ENCODE peak calls at places on chromosomes 12 and 14, in six cellular contexts. W, J, T, K, V and Q are unnamed samples.
A peak's percentile ranks its signal among the peaks of the same experiment; 100 is the strongest.

GRCh38 chr12:102394200-102394599 is 86.2 kb downstream of the IGF1 start:
- DNase-seq in W (no peak), K (no peak), T (no peak), J (no peak), V (no peak), Q (no peak)

GRCh38 chr14:80213602-80214001 is 2.3 kb upstream of the DIO2 start:
- DNase-seq in J (no peak), T (peak; percentile 47), W (no peak), V (no peak), K (peak; percentile 44), Q (no peak)

GRCh38 chr12:2284857-2285256 is 232.1 kb downstream of the CACNA1C start:
- DNase-seq in J (no peak), V (peak; percentile 71), K (peak; percentile 49), T (peak; percentile 87), W (peak; percentile 93), Q (peak; percentile 68)

GRCh38 chr12:88417531-88417930 is 162.7 kb downstream of the KITLG start:
- DNase-seq in V (no peak), J (no peak), K (no peak), W (no peak), T (no peak), Q (no peak)

GRCh38 chr14:97379091-97379531 is 581.9 kb downstream of the VRK1 start:
- DNase-seq in K (no peak), T (peak; percentile 60), J (no peak), W (no peak), V (no peak), Q (no peak)

GRCh38 chr12:78792052-78792698 is 72.4 kb upstream of the SYT1 start:
- DNase-seq in W (no peak), T (no peak), K (no peak), J (no peak), V (no peak), Q (no peak)

GRCh38 chr12:51208016-51208660 is 9.7 kb downstream of the POU6F1 start:
- DNase-seq in T (no peak), K (no peak), W (no peak), V (no peak), J (no peak), Q (no peak)

GRCh38 chr12:2800046-2800570 is 5.3 kb downstream of the FKBP4 start:
- DNase-seq in V (no peak), J (no peak), K (no peak), T (no peak), W (no peak), Q (no peak)

GRCh38 chr12:118136559-118137003 is 657 bp downstream of the PEBP1 start:
- DNase-seq in V (peak; percentile 43), T (peak; percentile 75), J (peak; percentile 11), W (peak; percentile 49), K (peak; percentile 44), Q (peak; percentile 91)

GRCh38 chr12:68481181-68481941 is 129.3 kb upstream of the RAP1B start:
- DNase-seq in V (no peak), W (no peak), K (no peak), T (no peak), J (no peak), Q (no peak)
- H3K27ac ChIP-seq in V (no peak overlapping the region), W (no peak overlapping the region), K (no peak overlapping the region), T (peak overlapping the region; percentile 1), J (no peak overlapping the region), Q (no peak overlapping the region)

GRCh38 chr14:56789955-56790354 is 20.3 kb downstream of the OTX2 start:
- DNase-seq in K (no peak), J (no peak), T (no peak), V (no peak), W (no peak), Q (no peak)
- H3K27ac ChIP-seq in K (no peak overlapping the region), J (no peak overlapping the region), T (no peak overlapping the region), V (no peak overlapping the region), W (no peak overlapping the region), Q (no peak overlapping the region)

GRCh38 chr14:52951730-52952481 is 1.1 kb upstream of the FERMT2 start:
- DNase-seq in W (peak; percentile 70), V (no peak), T (no peak), J (no peak), K (peak; percentile 66), Q (no peak)

GRCh38 chr14:52950898-52951729 is at the start of gene FERMT2:
- DNase-seq in T (peak; percentile 72), V (peak; percentile 93), K (peak; percentile 71), W (peak; percentile 89), J (peak; percentile 47), Q (peak; percentile 93)

GRCh38 chr14:52950410-52950897 is 396 bp downstream of the FERMT2 start:
- DNase-seq in J (peak; percentile 26), W (peak; percentile 48), K (peak; percentile 30), V (peak; percentile 65), T (peak; percentile 58), Q (peak; percentile 62)

GRCh38 chr14:52949711-52950409 is 990 bp downstream of the FERMT2 start:
- DNase-seq in J (no peak), T (no peak), W (no peak), V (no peak), K (peak; percentile 51), Q (no peak)

DNA sequence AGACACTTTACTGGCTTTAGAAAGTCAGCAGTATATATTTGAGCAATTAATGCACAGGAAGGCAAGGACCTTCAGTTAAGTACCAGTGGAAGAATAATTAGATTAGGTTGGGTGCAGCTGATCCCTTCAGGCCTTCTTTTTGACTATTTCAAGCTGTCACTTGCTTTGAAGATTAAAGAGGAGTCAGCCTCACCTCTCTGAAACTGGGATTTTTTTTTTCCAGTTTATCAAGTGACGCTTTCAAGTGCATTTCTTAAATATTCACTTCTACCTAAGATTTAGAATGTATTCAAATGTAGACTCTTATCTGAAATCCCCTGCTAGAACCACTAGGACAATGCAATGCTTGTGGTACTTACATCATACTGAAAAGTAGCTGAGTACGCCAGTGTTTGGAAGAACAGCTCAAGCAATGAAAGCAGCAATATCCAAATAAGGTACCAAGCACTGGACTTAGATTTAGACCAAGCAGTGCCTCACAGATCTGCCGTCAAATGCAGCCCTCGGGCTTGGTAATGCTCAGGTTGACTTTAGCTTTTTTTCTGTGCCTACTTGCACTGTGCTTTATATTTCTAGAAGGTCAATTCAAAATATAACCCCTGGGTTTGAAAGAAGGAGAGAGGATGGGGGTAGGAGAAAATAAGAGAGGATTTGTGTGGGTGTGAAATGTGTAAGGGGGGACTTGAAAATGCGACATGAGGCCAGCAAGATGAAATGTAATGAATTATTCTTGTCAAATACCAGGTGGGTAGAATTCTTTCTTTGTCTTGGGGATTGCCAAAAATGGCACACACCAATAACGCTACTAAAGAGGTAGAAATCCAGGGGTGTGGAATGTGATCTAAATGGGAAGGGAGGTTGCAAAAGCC is 3.7 kb upstream of the FERMT2 start:
- DNase-seq in V (no peak), W (no peak), K (no peak), J (no peak), T (no peak), Q (no peak)
- H3K27ac ChIP-seq in V (peak overlapping the region; percentile 100), W (no peak overlapping the region), K (no peak overlapping the region), J (peak overlapping the region; percentile 98), T (peak overlapping the region; percentile 67), Q (no peak overlapping the region)

GRCh38 chr12:64759035-64759894 is at the start of gene GNS:
- DNase-seq in K (peak; percentile 97), J (peak; percentile 81), W (peak; percentile 92), V (peak; percentile 99), T (peak; percentile 98), Q (peak; percentile 98)
- H3K27ac ChIP-seq in K (peak within 1 kb of the TSS; percentile 78), J (peak within 1 kb of the TSS; percentile 83), W (no peak within 1 kb of the TSS), V (peak within 1 kb of the TSS; percentile 90), T (peak within 1 kb of the TSS; percentile 80), Q (peak within 1 kb of the TSS; percentile 74)

DNA sequence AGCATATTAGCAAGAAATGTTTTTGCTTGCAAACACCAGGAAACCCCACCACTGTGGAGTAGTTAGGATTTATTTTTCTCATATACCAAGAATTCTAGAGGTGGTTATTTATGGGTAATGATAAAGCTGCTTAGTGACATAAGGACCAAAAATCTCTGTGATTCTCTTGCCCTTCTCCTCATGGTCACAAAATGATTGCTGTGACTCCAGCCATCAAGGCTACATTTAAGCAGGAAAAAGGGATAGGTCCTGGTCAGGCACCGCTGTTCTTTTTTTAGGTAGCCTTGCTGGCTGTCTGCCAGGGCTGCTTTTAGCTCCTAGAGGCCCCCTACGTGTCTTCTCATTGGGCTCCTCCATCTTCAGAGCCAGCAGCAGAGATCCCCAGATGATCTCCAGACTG is 104.2 kb downstream of the AACS start:
- DNase-seq in K (no peak), W (no peak), T (no peak), J (no peak), V (no peak), Q (no peak)
- H3K27ac ChIP-seq in K (no peak overlapping the region), W (no peak overlapping the region), T (no peak overlapping the region), J (no peak overlapping the region), V (no peak overlapping the region), Q (no peak overlapping the region)

GRCh38 chr14:20556500-20557211 is 4.2 kb downstream of the RNASE9 start:
- DNase-seq in T (no peak), W (no peak), K (no peak), J (no peak), V (no peak), Q (no peak)
- H3K27ac ChIP-seq in T (no peak overlapping the region), W (no peak overlapping the region), K (no peak overlapping the region), J (no peak overlapping the region), V (no peak overlapping the region), Q (no peak overlapping the region)